ENCODE peak calls at places on chromosomes 3 and 15, in five cellular contexts. U is adipocyte, I is choroid plexus epithelial cell, J is fibroblast of mammary gland, O is pancreas. X is an unnamed sample.
A peak's percentile ranks its signal among the peaks of the same experiment; 100 is the strongest.

GRCh38 chr3:69214241-69214640 is 91.8 kb upstream of the LMOD3 start:
- DNase-seq in O (no peak), J (no peak), U (no peak), I (no peak), X (no peak)

GRCh38 chr15:43465105-43465504 is 27.9 kb downstream of the TP53BP1 start:
- DNase-seq in I (peak; percentile 92), J (peak; percentile 87), U (peak; percentile 95), O (no peak), X (peak; percentile 92)

GRCh38 chr3:151581046-151581445 is 120.2 kb upstream of the IGSF10 start:
- DNase-seq in J (peak; percentile 46), O (no peak), I (peak; percentile 62), U (no peak), X (no peak)

GRCh38 chr15:84108725-84109124 is 126.8 kb upstream of the GOLGA6L4 start:
- DNase-seq in I (peak; percentile 68), O (no peak), J (peak; percentile 38), U (no peak), X (peak; percentile 37)

GRCh38 chr15:42385206-42385979 is 26.1 kb downstream of the CAPN3 start:
- DNase-seq in U (peak; percentile 57), O (no peak), J (peak; percentile 59), I (peak; percentile 80), X (peak; percentile 60)

GRCh38 chr15:58479941-58480340 is 48.1 kb downstream of the LIPC start:
- DNase-seq in J (no peak), I (no peak), O (no peak), U (no peak), X (no peak)

GRCh38 chr3:42012935-42013651 is 51.2 kb upstream of the ULK4 start:
- DNase-seq in O (peak; percentile 81), U (peak; percentile 89), J (peak; percentile 53), I (peak; percentile 65), X (peak; percentile 46)

GRCh38 chr3:8738639-8739038 is 5.0 kb downstream of the CAV3 start:
- DNase-seq in I (no peak), J (no peak), O (no peak), U (no peak), X (no peak)

GRCh38 chr3:24318668-24319287 is 175.9 kb downstream of the THRB start:
- DNase-seq in U (peak; percentile 11), O (no peak), J (peak; percentile 49), I (peak; percentile 65), X (peak; percentile 27)

GRCh38 chr15:60414016-60414682 is 16.4 kb upstream of the ANXA2 start:
- DNase-seq in I (peak; percentile 65), U (peak; percentile 69), O (no peak), J (peak; percentile 74), X (peak; percentile 63)

GRCh38 chr3:41681479-41681878 is 280.4 kb downstream of the ULK4 start:
- DNase-seq in J (peak; percentile 90), U (peak; percentile 94), O (no peak), I (peak; percentile 99), X (peak; percentile 83)

GRCh38 chr3:162292409-162292808 is 795.8 kb downstream of the OTOL1 start:
- DNase-seq in O (no peak), J (no peak), U (no peak), I (peak; percentile 3), X (no peak)

GRCh38 chr3:114290911-114291901 is 2.6 kb upstream of the TIGIT start:
- DNase-seq in J (peak; percentile 41), I (peak; percentile 76), O (peak; percentile 62), U (peak; percentile 24), X (peak; percentile 18)

GRCh38 chr15:96600350-96600749 is 269.9 kb downstream of the NR2F2 start:
- DNase-seq in I (no peak), J (no peak), U (no peak), O (no peak), X (no peak)

GRCh38 chr3:195078891-195079440 is 192.0 kb downstream of the XXYLT1 start:
- DNase-seq in I (no peak), J (no peak), U (no peak), O (no peak), X (no peak)

DNA sequence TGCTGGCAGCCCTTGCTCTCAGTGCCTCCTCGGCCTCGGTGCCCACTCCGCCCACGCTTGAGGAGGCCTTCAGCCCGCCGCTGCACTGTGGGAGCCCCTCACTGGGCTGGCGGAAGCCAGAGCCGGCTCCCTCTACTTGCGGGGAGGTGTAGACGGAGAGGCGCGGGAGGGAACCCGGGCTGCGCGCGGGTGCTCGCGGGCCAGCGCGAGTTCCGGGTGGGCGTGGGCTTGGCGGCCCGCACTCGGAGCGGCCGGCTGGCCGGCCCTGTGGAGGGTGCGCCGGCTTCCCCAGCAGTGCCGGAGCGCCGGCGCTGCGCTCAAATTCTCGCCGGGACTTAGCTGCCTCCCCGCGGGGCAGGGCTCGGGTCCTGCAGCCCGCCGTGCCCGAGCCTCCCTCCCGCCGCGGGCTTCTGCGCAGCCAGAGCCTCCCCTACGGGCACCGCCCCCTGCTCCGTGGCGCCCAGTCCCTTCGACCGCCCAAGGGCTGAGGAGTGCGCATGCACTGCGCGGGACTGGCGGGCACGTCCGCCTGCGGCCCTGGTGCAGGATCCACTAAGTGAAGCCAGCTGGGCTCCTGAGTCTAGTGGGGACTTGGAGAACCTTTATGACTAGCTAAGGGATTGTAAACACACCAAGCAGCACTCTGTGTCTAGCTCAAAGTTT is 231.5 kb downstream of the EFHB start:
- DNase-seq in U (no peak), O (peak; percentile 29), I (no peak), J (no peak), X (no peak)
- H3K4me3 ChIP-seq in U (no peak overlapping the region), O (no peak overlapping the region), I (peak overlapping the region; percentile 17), J (no peak overlapping the region), X (no peak overlapping the region)

GRCh38 chr3:71166366-71166765 is 417.2 kb downstream of the FOXP1 start:
- DNase-seq in I (no peak), O (no peak), U (no peak), J (no peak), X (no peak)
- H3K4me3 ChIP-seq in I (no peak overlapping the region), O (no peak overlapping the region), U (no peak overlapping the region), J (no peak overlapping the region), X (no peak overlapping the region)

DNA sequence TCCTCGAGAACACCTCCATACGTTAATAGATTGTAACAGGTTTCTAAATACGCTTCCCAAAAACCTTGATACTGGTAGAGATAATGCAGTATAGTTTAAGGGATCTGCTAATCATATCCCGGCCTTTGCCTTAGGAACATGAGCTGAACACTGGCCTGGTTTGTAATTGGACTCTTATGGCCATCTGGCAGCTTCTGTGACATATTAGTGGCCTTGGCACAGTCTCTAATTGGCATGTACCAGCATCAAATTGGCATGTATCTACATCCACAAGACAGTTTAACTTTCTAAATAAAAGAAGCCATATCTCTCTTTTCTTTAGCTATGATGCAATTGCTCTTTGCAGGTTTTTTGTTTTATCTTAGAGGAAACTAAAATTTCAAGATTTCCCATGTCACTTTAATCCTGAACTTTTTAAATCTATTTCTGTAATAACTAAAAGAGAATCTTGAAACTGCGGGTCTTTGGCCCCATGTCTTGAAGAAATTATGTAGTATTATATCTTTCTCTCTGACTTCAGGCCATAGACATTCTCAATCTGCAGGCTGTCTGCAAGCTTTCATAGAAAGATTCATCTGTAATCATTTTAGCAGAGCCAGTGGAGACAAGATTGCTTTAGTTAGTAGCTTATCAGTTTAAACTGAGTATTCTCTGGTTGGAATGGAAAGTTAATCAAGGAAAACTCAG is 44.7 kb upstream of the FILIP1L start:
- DNase-seq in U (peak; percentile 54), I (peak; percentile 11), J (peak; percentile 15), O (no peak), X (no peak)
- H3K4me3 ChIP-seq in U (peak overlapping the region; percentile 54), I (no peak overlapping the region), J (no peak overlapping the region), O (no peak overlapping the region), X (no peak overlapping the region)

GRCh38 chr15:74050835-74051234 is 31.5 kb downstream of the GOLGA6A start:
- DNase-seq in O (no peak), U (no peak), J (no peak), I (no peak), X (no peak)
- H3K4me3 ChIP-seq in O (no peak overlapping the region), U (peak overlapping the region; percentile 51), J (peak overlapping the region; percentile 3), I (no peak overlapping the region), X (no peak overlapping the region)

DNA sequence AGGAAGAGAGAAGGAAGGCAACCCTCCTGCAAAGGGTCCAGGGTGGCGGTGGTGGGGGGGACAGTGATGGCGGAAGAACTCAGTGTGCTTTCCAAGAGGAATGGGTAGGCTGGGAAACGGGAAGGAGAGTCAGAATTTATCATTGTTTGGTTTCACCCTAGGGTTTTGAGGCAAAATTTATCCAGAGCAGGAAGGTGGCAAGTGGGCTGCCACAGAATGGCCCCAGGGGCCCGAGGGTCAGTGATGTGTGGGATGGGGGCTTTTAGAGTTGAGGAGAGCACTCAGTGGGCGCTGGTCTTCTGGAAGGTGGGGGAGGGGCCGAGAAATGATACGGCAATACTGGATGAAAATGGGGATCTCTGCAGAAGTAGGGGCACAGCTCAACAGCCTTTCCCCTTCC is 581 bp downstream of the FAM131A start:
- DNase-seq in O (no peak), J (no peak), I (no peak), U (no peak), X (no peak)
- H3K4me3 ChIP-seq in O (no peak overlapping the region), J (peak overlapping the region; percentile 47), I (peak overlapping the region; percentile 38), U (peak overlapping the region; percentile 56), X (peak overlapping the region; percentile 77)

X was measured in fibroblast of the aortic adventitia.